ENCODE peak calls at places on chromosomes 6 and 20, in four cellular contexts. V is GM03348, F is substantia nigra, Q is left cardiac atrium. U is an unnamed sample.

GRCh38 chr6:143556529-143556928 is 45.0 kb upstream of the FUCA2 start:
- DNase-seq in V (peak), F (no peak), Q (no peak), U (peak)

GRCh38 chr6:150747155-150747554 is 118.3 kb upstream of the MTHFD1L start:
- DNase-seq in V (no peak), F (no peak), Q (no peak), U (no peak)

GRCh38 chr6:67880939-67881705 is 754.0 kb upstream of the ADGRB3 start:
- DNase-seq in V (no peak), F (no peak), Q (no peak), U (no peak)

GRCh38 chr6:111057074-111057752 is 30.1 kb upstream of the SLC16A10 start:
- DNase-seq in V (peak), F (no peak), Q (no peak), U (peak)

GRCh38 chr20:22691369-22692118 is 107.2 kb upstream of the FOXA2 start:
- DNase-seq in V (peak), F (peak), Q (peak), U (peak)

GRCh38 chr6:152571089-152571488 is 66.1 kb downstream of the SYNE1 start:
- DNase-seq in V (no peak), F (no peak), Q (no peak), U (no peak)

GRCh38 chr6:142827356-142827755 is 117.6 kb downstream of the HIVEP2 start:
- DNase-seq in V (no peak), F (no peak), Q (peak), U (no peak)

GRCh38 chr20:57469418-57470211 is 55.3 kb downstream of the CTCFL start:
- DNase-seq in V (no peak), F (no peak), Q (no peak), U (peak)

GRCh38 chr6:125699591-125699990 is 49.8 kb upstream of the HEY2 start:
- DNase-seq in V (no peak), F (no peak), Q (no peak), U (no peak)

GRCh38 chr20:61285152-61285645 is 33.1 kb downstream of the CDH4 start:
- DNase-seq in V (no peak), F (no peak), Q (no peak), U (peak)

GRCh38 chr6:119129148-119129967 is 50.9 kb upstream of the FAM184A start:
- DNase-seq in V (peak), F (no peak), Q (no peak), U (no peak)

GRCh38 chr6:20691185-20691584 is 156.9 kb downstream of the CDKAL1 start:
- DNase-seq in V (no peak), F (no peak), Q (no peak), U (peak)

GRCh38 chr6:24493945-24494725 is 634 bp upstream of the ALDH5A1 start:
- DNase-seq in V (no peak), F (no peak), Q (no peak), U (peak)

GRCh38 chr20:59032023-59032712 is at the start of gene ATP5F1E:
- DNase-seq in V (peak), F (peak), Q (peak), U (peak)

GRCh38 chr20:10414982-10415650 is 18.9 kb downstream of the MKKS start:
- DNase-seq in V (no peak), F (no peak), Q (no peak), U (no peak)

GRCh38 chr20:63317601-63318291 is 24.8 kb downstream of the COL20A1 start:
- DNase-seq in V (no peak), F (no peak), Q (peak), U (no peak)

U was measured in osteoblast.